ENCODE peak calls at places on chromosomes 5 and 9, in nine cellular contexts. Q, Z, U, S, M, E, G, F and R are unnamed samples.

GRCh38 chr5:58197875-58198274 is 262.0 kb downstream of the PLK2 start:
- DNase-seq in Q (no peak), Z (no peak), U (no peak), S (no peak), M (no peak), E (no peak), G (no peak), F (no peak), R (no peak)

GRCh38 chr9:22363421-22363887 is 83.2 kb upstream of the DMRTA1 start:
- DNase-seq in Q (no peak), Z (no peak), U (no peak), S (no peak), M (no peak), E (no peak), G (no peak), F (no peak), R (no peak)

GRCh38 chr9:127066775-127067111 is 55.7 kb downstream of the ANGPTL2 start:
- DNase-seq in Q (no peak), Z (no peak), U (no peak), S (no peak), M (peak), E (no peak), G (peak), F (peak), R (no peak)

GRCh38 chr5:171957591-171958251 is 48.7 kb downstream of the FBXW11 start:
- DNase-seq in Q (no peak), Z (no peak), U (peak), S (no peak), M (no peak), E (no peak), G (no peak), F (no peak), R (no peak)

GRCh38 chr5:76637490-76637889 is 14.3 kb upstream of the F2RL2 start:
- DNase-seq in Q (no peak), Z (no peak), U (no peak), S (no peak), M (no peak), E (no peak), G (no peak), F (no peak), R (no peak)

GRCh38 chr9:16268037-16269010 is 602.1 kb downstream of the BNC2 start:
- DNase-seq in Q (no peak), Z (no peak), U (no peak), S (peak), M (no peak), E (no peak), G (no peak), F (no peak), R (no peak)

GRCh38 chr9:105389789-105390188 is 58.0 kb upstream of the FSD1L start:
- DNase-seq in Q (no peak), Z (no peak), U (no peak), S (no peak), M (no peak), E (no peak), G (no peak), F (no peak), R (no peak)

GRCh38 chr5:177353093-177353492 is 1.6 kb upstream of the LMAN2 start:
- DNase-seq in Q (no peak), Z (no peak), U (no peak), S (no peak), M (no peak), E (no peak), G (no peak), F (no peak), R (no peak)

GRCh38 chr5:37786855-37787254 is 53.0 kb downstream of the GDNF start:
- DNase-seq in Q (no peak), Z (no peak), U (no peak), S (no peak), M (peak), E (no peak), G (peak), F (peak), R (no peak)

GRCh38 chr5:67636850-67637524 is 440.4 kb upstream of the CD180 start:
- DNase-seq in Q (no peak), Z (no peak), U (no peak), S (no peak), M (no peak), E (no peak), G (no peak), F (no peak), R (no peak)

GRCh38 chr9:16074962-16075361 is 522.1 kb downstream of the CCDC171 start:
- DNase-seq in Q (no peak), Z (no peak), U (no peak), S (no peak), M (no peak), E (no peak), G (no peak), F (peak), R (no peak)

GRCh38 chr5:35194636-35195471 is 35.4 kb downstream of the PRLR start:
- DNase-seq in Q (no peak), Z (peak), U (no peak), S (no peak), M (no peak), E (no peak), G (no peak), F (no peak), R (no peak)

GRCh38 chr5:4086081-4086480 is 490.4 kb downstream of the IRX1 start:
- DNase-seq in Q (no peak), Z (no peak), U (no peak), S (no peak), M (no peak), E (no peak), G (no peak), F (no peak), R (no peak)

GRCh38 chr9:95197692-95198271 is 119.7 kb downstream of the FANCC start:
- DNase-seq in Q (peak), Z (no peak), U (peak), S (no peak), M (peak), E (no peak), G (peak), F (peak), R (no peak)

GRCh38 chr9:114004221-114004716 is 73.8 kb downstream of the AMBP start:
- DNase-seq in Q (no peak), Z (no peak), U (peak), S (no peak), M (peak), E (peak), G (no peak), F (no peak), R (peak)

GRCh38 chr5:79864364-79864763 is 126.7 kb downstream of the MTX3 start:
- DNase-seq in Q (no peak), Z (no peak), U (no peak), S (no peak), M (no peak), E (no peak), G (no peak), F (no peak), R (no peak)
- H3K4me3 ChIP-seq in Q (no peak), Z (no peak), U (no peak), S (no peak), M (no peak), E (no peak), G (no peak), F (no peak), R (no peak)

GRCh38 chr5:41509399-41510175 is 814 bp downstream of the PLCXD3 start:
- DNase-seq in Q (no peak), Z (no peak), U (no peak), S (peak), M (no peak), E (no peak), G (no peak), F (no peak), R (no peak)
- H3K4me3 ChIP-seq in Q (peak), Z (peak), U (peak), S (peak), M (no peak), E (peak), G (no peak), F (peak), R (no peak)

GRCh38 chr5:129904667-129905466 is 602 bp downstream of the CHSY3 start:
- DNase-seq in Q (no peak), Z (no peak), U (no peak), S (peak), M (peak), E (peak), G (peak), F (peak), R (no peak)
- H3K4me3 ChIP-seq in Q (peak), Z (peak), U (peak), S (peak), M (peak), E (peak), G (peak), F (peak), R (peak)

DNA sequence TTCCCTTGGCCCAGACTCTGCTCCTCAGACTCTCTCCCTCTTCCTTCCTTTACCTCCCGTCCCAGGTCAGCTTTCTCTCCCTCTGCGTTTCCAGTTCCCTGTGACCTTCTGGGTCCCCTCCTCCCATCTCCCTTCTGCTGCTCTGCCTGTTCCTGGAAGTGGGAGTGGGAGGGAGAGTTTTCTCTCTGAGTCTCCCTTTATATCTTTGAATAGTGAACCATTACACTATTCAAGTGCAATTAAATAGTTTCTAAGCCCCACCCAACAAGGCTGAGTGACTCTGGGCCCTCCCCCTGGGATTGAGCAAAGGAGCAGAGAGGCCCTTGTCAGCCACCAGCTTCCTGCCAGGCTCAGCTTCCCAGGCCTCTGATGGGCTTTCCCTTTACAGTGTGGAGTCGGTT is 34.8 kb downstream of the THBS4 start:
- DNase-seq in Q (no peak), Z (no peak), U (no peak), S (no peak), M (no peak), E (peak), G (peak), F (no peak), R (no peak)
- H3K4me3 ChIP-seq in Q (no peak), Z (no peak), U (no peak), S (no peak), M (no peak), E (no peak), G (no peak), F (no peak), R (no peak)

DNA sequence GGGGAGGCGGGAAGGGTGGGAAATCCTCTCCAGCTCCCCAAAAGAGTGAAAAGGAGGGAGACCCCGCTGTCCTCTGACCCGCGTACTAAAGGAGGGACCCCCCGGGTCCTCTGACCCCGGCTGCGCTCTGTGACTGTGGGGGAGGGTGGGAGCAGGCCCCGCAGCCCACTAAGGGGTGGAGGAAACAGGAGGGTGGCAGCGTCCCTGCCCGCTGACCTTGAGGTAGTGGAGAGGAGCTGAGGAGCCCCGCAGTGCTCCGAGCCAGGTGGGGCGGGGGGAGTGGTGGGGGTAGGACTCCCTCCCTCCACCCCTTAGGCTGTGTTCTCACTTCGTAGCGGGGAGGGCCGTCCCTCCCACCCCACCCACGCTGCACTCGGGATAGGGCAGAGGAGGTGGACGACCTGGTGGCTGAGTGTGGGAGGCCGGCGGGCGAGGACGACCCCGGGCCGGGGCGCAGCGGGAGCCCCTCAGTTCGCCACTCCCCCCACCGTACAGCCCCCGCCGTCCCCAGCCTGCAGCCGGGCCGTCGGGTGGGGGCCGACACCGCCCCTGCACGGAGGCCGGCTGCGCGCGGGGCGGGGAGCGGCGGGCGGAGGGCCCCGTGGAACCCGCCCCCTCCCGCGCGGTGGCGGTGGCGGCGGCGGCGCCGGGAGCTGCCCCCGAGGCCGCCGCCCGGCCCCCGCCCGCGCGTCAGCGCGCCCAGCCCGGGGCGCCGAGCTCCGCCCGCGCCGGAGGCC is at the start of gene ADCY2:
- DNase-seq in Q (no peak), Z (no peak), U (no peak), S (peak), M (no peak), E (no peak), G (no peak), F (no peak), R (no peak)
- H3K4me3 ChIP-seq in Q (peak), Z (peak), U (peak), S (no peak), M (no peak), E (peak), G (peak), F (no peak), R (no peak)

GRCh38 chr5:150488519-150489357 is 19.2 kb upstream of the NDST1 start:
- DNase-seq in Q (peak), Z (no peak), U (peak), S (no peak), M (no peak), E (peak), G (peak), F (peak), R (peak)
- H3K4me3 ChIP-seq in Q (peak), Z (no peak), U (peak), S (no peak), M (peak), E (peak), G (peak), F (peak), R (no peak)